ENCODE peak calls at places on chromosomes 3 and 15, in seven cellular contexts. One of them, this sample, is unnamed. For H3K4me1, the result is how much of the 10 kb centered on the place peaks cover.

GRCh38 chr3:165984589-165984988 is 147.4 kb upstream of the BCHE start:
- DNase-seq in right cardiac atrium: no peak
- DNase-seq in SK-N-SH: no peak
- DNase-seq in body of pancreas: no peak
- DNase-seq in tibial nerve: no peak
- DNase-seq in effector memory CD4-positive, alpha-beta T cell: no peak
- DNase-seq in pancreas: no peak
- DNase-seq in this sample: no peak

GRCh38 chr3:28575100-28575747 is 226.6 kb upstream of the AZI2 start:
- DNase-seq in pancreas: peak
- DNase-seq in tibial nerve: no peak
- DNase-seq in body of pancreas: peak
- DNase-seq in effector memory CD4-positive, alpha-beta T cell: no peak
- DNase-seq in SK-N-SH: peak
- DNase-seq in right cardiac atrium: peak
- DNase-seq in this sample: peak

GRCh38 chr15:90219421-90220141 is 14.2 kb downstream of the CIB1 start:
- DNase-seq in SK-N-SH: peak
- DNase-seq in body of pancreas: peak
- DNase-seq in pancreas: peak
- DNase-seq in tibial nerve: no peak
- DNase-seq in right cardiac atrium: peak
- DNase-seq in effector memory CD4-positive, alpha-beta T cell: peak
- DNase-seq in this sample: peak

GRCh38 chr3:134993011-134993410 is 198.0 kb downstream of the EPHB1 start:
- DNase-seq in body of pancreas: no peak
- DNase-seq in pancreas: no peak
- DNase-seq in right cardiac atrium: no peak
- DNase-seq in SK-N-SH: no peak
- DNase-seq in effector memory CD4-positive, alpha-beta T cell: no peak
- DNase-seq in tibial nerve: no peak
- DNase-seq in this sample: no peak

GRCh38 chr15:65789759-65790158 is 2.3 kb downstream of the DENND4A start:
- DNase-seq in tibial nerve: no peak
- DNase-seq in pancreas: no peak
- DNase-seq in effector memory CD4-positive, alpha-beta T cell: no peak
- DNase-seq in right cardiac atrium: no peak
- DNase-seq in SK-N-SH: no peak
- DNase-seq in body of pancreas: no peak
- DNase-seq in this sample: no peak

GRCh38 chr15:26352909-26353308 is 420.0 kb downstream of the GABRB3 start:
- DNase-seq in pancreas: no peak
- DNase-seq in SK-N-SH: no peak
- DNase-seq in tibial nerve: no peak
- DNase-seq in right cardiac atrium: no peak
- DNase-seq in effector memory CD4-positive, alpha-beta T cell: no peak
- DNase-seq in body of pancreas: no peak
- DNase-seq in this sample: no peak

GRCh38 chr3:75951941-75952340 is 166.6 kb upstream of the ZNF717 start:
- DNase-seq in effector memory CD4-positive, alpha-beta T cell: no peak
- DNase-seq in tibial nerve: no peak
- DNase-seq in body of pancreas: no peak
- DNase-seq in SK-N-SH: no peak
- DNase-seq in right cardiac atrium: no peak
- DNase-seq in pancreas: no peak
- DNase-seq in this sample: no peak

GRCh38 chr3:174270841-174271240 is 588.3 kb upstream of the NAALADL2 start:
- DNase-seq in SK-N-SH: no peak
- DNase-seq in right cardiac atrium: no peak
- DNase-seq in tibial nerve: no peak
- DNase-seq in effector memory CD4-positive, alpha-beta T cell: no peak
- DNase-seq in body of pancreas: no peak
- DNase-seq in pancreas: no peak
- DNase-seq in this sample: no peak

GRCh38 chr15:76930831-76931396 is 635 bp upstream of the RCN2 start:
- DNase-seq in effector memory CD4-positive, alpha-beta T cell: no peak
- DNase-seq in tibial nerve: no peak
- DNase-seq in pancreas: no peak
- DNase-seq in right cardiac atrium: no peak
- DNase-seq in SK-N-SH: no peak
- DNase-seq in body of pancreas: no peak
- DNase-seq in this sample: no peak

GRCh38 chr3:13495921-13496723 is 16.0 kb downstream of the HDAC11 start:
- DNase-seq in SK-N-SH: peak
- DNase-seq in tibial nerve: peak
- DNase-seq in pancreas: peak
- DNase-seq in right cardiac atrium: peak
- DNase-seq in effector memory CD4-positive, alpha-beta T cell: peak
- DNase-seq in body of pancreas: peak
- DNase-seq in this sample: peak

GRCh38 chr15:70559223-70559823 is 204.0 kb downstream of the UACA start:
- DNase-seq in SK-N-SH: peak
- DNase-seq in right cardiac atrium: peak
- DNase-seq in pancreas: no peak
- DNase-seq in body of pancreas: peak
- DNase-seq in effector memory CD4-positive, alpha-beta T cell: peak
- DNase-seq in tibial nerve: peak
- DNase-seq in this sample: no peak

GRCh38 chr15:57158589-57158988 is 217.7 kb upstream of the CGNL1 start:
- DNase-seq in body of pancreas: no peak
- DNase-seq in SK-N-SH: peak
- DNase-seq in effector memory CD4-positive, alpha-beta T cell: no peak
- DNase-seq in pancreas: no peak
- DNase-seq in tibial nerve: no peak
- DNase-seq in right cardiac atrium: no peak
- DNase-seq in this sample: no peak

GRCh38 chr15:100202309-100202943 is 139.3 kb downstream of the ADAMTS17 start:
- DNase-seq in body of pancreas: peak
- DNase-seq in tibial nerve: no peak
- DNase-seq in effector memory CD4-positive, alpha-beta T cell: no peak
- DNase-seq in right cardiac atrium: no peak
- DNase-seq in SK-N-SH: peak
- DNase-seq in pancreas: no peak
- DNase-seq in this sample: no peak

GRCh38 chr3:175111036-175111435 is 251.9 kb downstream of the NAALADL2 start:
- DNase-seq in SK-N-SH: no peak
- DNase-seq in right cardiac atrium: no peak
- DNase-seq in body of pancreas: peak
- DNase-seq in tibial nerve: no peak
- DNase-seq in pancreas: no peak
- DNase-seq in effector memory CD4-positive, alpha-beta T cell: no peak
- DNase-seq in this sample: no peak

GRCh38 chr3:3799173-3800075 is at the start of gene LRRN1:
- DNase-seq in right cardiac atrium: peak
- DNase-seq in SK-N-SH: peak
- DNase-seq in tibial nerve: no peak
- DNase-seq in body of pancreas: peak
- DNase-seq in pancreas: peak
- DNase-seq in effector memory CD4-positive, alpha-beta T cell: no peak
- DNase-seq in this sample: no peak

GRCh38 chr3:189995129-189995528 is 125.6 kb downstream of the P3H2 start:
- DNase-seq in SK-N-SH: no peak
- DNase-seq in body of pancreas: no peak
- DNase-seq in tibial nerve: no peak
- DNase-seq in effector memory CD4-positive, alpha-beta T cell: no peak
- DNase-seq in pancreas: no peak
- DNase-seq in right cardiac atrium: no peak
- DNase-seq in this sample: no peak

GRCh38 chr3:106114848-106115247 is 246.0 kb upstream of the CBLB start:
- DNase-seq in pancreas: no peak
- DNase-seq in right cardiac atrium: no peak
- DNase-seq in tibial nerve: no peak
- DNase-seq in SK-N-SH: no peak
- DNase-seq in body of pancreas: no peak
- DNase-seq in effector memory CD4-positive, alpha-beta T cell: no peak
- DNase-seq in this sample: no peak

GRCh38 chr3:99126291-99126690 is 224.8 kb upstream of the DCBLD2 start:
- DNase-seq in tibial nerve: no peak
- DNase-seq in effector memory CD4-positive, alpha-beta T cell: no peak
- DNase-seq in SK-N-SH: no peak
- DNase-seq in pancreas: no peak
- DNase-seq in body of pancreas: no peak
- DNase-seq in right cardiac atrium: no peak
- DNase-seq in this sample: no peak

GRCh38 chr15:87626835-87627234 is 629.7 kb downstream of the NTRK3 start:
- DNase-seq in SK-N-SH: no peak
- DNase-seq in tibial nerve: no peak
- DNase-seq in body of pancreas: no peak
- DNase-seq in right cardiac atrium: no peak
- DNase-seq in pancreas: no peak
- DNase-seq in effector memory CD4-positive, alpha-beta T cell: no peak
- DNase-seq in this sample: no peak

GRCh38 chr3:129276385-129276784 is 2.3 kb upstream of the HMCES start:
- DNase-seq in body of pancreas: no peak
- DNase-seq in SK-N-SH: no peak
- DNase-seq in effector memory CD4-positive, alpha-beta T cell: no peak
- DNase-seq in pancreas: no peak
- DNase-seq in right cardiac atrium: no peak
- DNase-seq in tibial nerve: no peak
- DNase-seq in this sample: no peak

GRCh38 chr3:49879721-49880120 is 10.0 kb upstream of the CAMKV start:
- DNase-seq in tibial nerve: no peak
- DNase-seq in body of pancreas: no peak
- DNase-seq in pancreas: no peak
- DNase-seq in right cardiac atrium: no peak
- DNase-seq in SK-N-SH: no peak
- DNase-seq in effector memory CD4-positive, alpha-beta T cell: no peak
- DNase-seq in this sample: no peak

GRCh38 chr3:136343873-136344281 is 93.7 kb downstream of the PCCB start:
- DNase-seq in right cardiac atrium: peak
- DNase-seq in SK-N-SH: peak
- DNase-seq in pancreas: peak
- DNase-seq in effector memory CD4-positive, alpha-beta T cell: no peak
- DNase-seq in body of pancreas: peak
- DNase-seq in tibial nerve: peak
- DNase-seq in this sample: peak

GRCh38 chr3:17585561-17586325 is 156.7 kb downstream of the TBC1D5 start:
- DNase-seq in tibial nerve: no peak
- DNase-seq in body of pancreas: no peak
- DNase-seq in pancreas: no peak
- DNase-seq in SK-N-SH: no peak
- DNase-seq in effector memory CD4-positive, alpha-beta T cell: no peak
- DNase-seq in right cardiac atrium: no peak
- DNase-seq in this sample: no peak

GRCh38 chr3:38411591-38411990 is 42.1 kb upstream of the ACVR2B start:
- DNase-seq in tibial nerve: no peak
- DNase-seq in effector memory CD4-positive, alpha-beta T cell: no peak
- DNase-seq in right cardiac atrium: no peak
- DNase-seq in pancreas: no peak
- DNase-seq in SK-N-SH: no peak
- DNase-seq in body of pancreas: no peak
- DNase-seq in this sample: no peak

GRCh38 chr3:133574260-133574881 is 885 bp downstream of the CDV3 start:
- DNase-seq in body of pancreas: peak
- DNase-seq in right cardiac atrium: peak
- DNase-seq in effector memory CD4-positive, alpha-beta T cell: peak
- DNase-seq in SK-N-SH: peak
- DNase-seq in pancreas: peak
- DNase-seq in tibial nerve: peak
- DNase-seq in this sample: peak

DNA sequence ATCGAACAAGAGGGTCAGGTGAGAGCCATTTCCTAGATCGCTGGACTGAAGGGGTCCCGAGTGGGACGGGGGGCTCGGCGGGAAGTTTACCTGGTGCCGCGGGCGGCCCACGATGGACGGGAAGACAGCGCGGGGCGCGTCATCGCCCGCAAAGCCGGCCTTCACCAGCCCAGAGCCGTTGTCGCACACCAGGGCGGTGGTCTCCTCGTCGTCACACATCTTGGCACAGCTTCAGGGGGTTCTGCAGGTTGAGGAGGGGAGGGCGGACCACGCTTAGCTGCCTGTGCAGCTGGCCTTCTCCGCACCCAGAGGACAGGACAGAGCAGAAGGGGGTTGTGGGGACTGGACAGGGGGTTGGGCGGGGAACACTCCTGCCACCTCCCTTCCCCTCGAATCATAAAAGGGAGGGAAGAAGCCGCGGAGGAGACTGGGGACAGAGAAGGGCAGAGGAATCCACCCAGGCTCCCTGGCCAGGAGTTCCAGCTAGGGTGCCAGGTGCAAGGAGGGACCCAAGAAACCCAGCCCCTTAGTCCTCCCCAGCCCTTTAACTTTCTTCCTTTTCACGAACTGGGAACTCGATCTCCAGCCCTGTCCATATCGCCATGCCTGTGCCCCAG is 651 bp downstream of the ACTC1 start:
- DNase-seq in right cardiac atrium: no peak
- DNase-seq in SK-N-SH: no peak
- DNase-seq in tibial nerve: no peak
- DNase-seq in pancreas: no peak
- DNase-seq in body of pancreas: no peak
- DNase-seq in effector memory CD4-positive, alpha-beta T cell: no peak
- DNase-seq in this sample: no peak
- H3K4me3 ChIP-seq in right cardiac atrium: peak
- H3K4me3 ChIP-seq in SK-N-SH: no peak
- H3K4me3 ChIP-seq in tibial nerve: no peak
- H3K4me3 ChIP-seq in pancreas: peak
- H3K4me3 ChIP-seq in body of pancreas: no peak
- H3K4me3 ChIP-seq in effector memory CD4-positive, alpha-beta T cell: no peak
- H3K4me3 ChIP-seq in this sample: no peak

GRCh38 chr3:35654471-35654870 is 15.1 kb downstream of the ARPP21 start:
- DNase-seq in right cardiac atrium: no peak
- DNase-seq in body of pancreas: no peak
- DNase-seq in pancreas: no peak
- DNase-seq in SK-N-SH: no peak
- DNase-seq in effector memory CD4-positive, alpha-beta T cell: no peak
- DNase-seq in tibial nerve: no peak
- DNase-seq in this sample: no peak
- H3K4me1 ChIP-seq in right cardiac atrium: under half
- H3K4me1 ChIP-seq in body of pancreas: under half
- H3K4me1 ChIP-seq in pancreas: under half
- H3K4me1 ChIP-seq in SK-N-SH: under half
- H3K4me1 ChIP-seq in effector memory CD4-positive, alpha-beta T cell: under half
- H3K4me1 ChIP-seq in tibial nerve: under half
- H3K4me1 ChIP-seq in this sample: under half

GRCh38 chr15:40843885-40844542 is at the start of gene SPINT1:
- DNase-seq in pancreas: peak
- DNase-seq in SK-N-SH: peak
- DNase-seq in effector memory CD4-positive, alpha-beta T cell: no peak
- DNase-seq in body of pancreas: peak
- DNase-seq in tibial nerve: no peak
- DNase-seq in right cardiac atrium: peak
- DNase-seq in this sample: no peak
- H3K4me3 ChIP-seq in pancreas: peak
- H3K4me3 ChIP-seq in SK-N-SH: peak
- H3K4me3 ChIP-seq in effector memory CD4-positive, alpha-beta T cell: peak
- H3K4me3 ChIP-seq in body of pancreas: peak
- H3K4me3 ChIP-seq in tibial nerve: peak
- H3K4me3 ChIP-seq in right cardiac atrium: peak
- H3K4me3 ChIP-seq in this sample: peak

DNA sequence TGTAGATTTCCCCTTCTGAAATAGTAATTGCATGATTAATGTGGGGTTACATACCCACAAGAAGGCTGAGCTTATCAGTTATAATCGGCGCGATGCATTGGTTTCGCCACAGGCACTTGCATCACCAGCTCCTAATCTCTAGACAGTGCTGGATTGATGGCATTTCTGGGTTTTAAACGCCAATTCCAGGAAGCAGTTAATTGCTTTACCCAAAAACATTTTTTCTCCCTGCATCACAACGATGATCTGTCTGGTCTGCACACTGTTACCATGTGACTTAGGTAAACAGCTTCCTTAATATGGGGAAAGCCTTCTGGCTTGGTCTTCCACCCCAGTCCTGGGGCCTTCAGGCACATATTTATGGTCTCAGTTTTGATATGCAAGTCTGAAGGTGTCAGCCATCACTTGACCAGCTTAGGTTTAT is 70.0 kb upstream of the HEG1 start:
- DNase-seq in pancreas: no peak
- DNase-seq in body of pancreas: peak
- DNase-seq in right cardiac atrium: no peak
- DNase-seq in effector memory CD4-positive, alpha-beta T cell: no peak
- DNase-seq in SK-N-SH: peak
- DNase-seq in tibial nerve: no peak
- DNase-seq in this sample: no peak
- H3K4me1 ChIP-seq in pancreas: under half
- H3K4me1 ChIP-seq in body of pancreas: under half
- H3K4me1 ChIP-seq in right cardiac atrium: under half
- H3K4me1 ChIP-seq in effector memory CD4-positive, alpha-beta T cell: under half
- H3K4me1 ChIP-seq in SK-N-SH: under half
- H3K4me1 ChIP-seq in tibial nerve: under half
- H3K4me1 ChIP-seq in this sample: under half

This sample was measured in BE2C.